ENCODE peak calls at places on chromosomes 3 and 15, in six cellular contexts. One of them, this sample, is unnamed.

GRCh38 chr15:26001201-26001600 is 138.1 kb upstream of the ATP10A start:
- DNase-seq in body of pancreas: no peak
- DNase-seq in fibroblast of mammary gland: no peak
- DNase-seq in COR-L47: no peak
- DNase-seq in fibroblast of pulmonary artery: no peak
- DNase-seq in substantia nigra: no peak
- DNase-seq in this sample: no peak

GRCh38 chr3:127792664-127793292 is 29.5 kb downstream of the MGLL start:
- DNase-seq in COR-L47: no peak
- DNase-seq in substantia nigra: no peak
- DNase-seq in body of pancreas: no peak
- DNase-seq in fibroblast of pulmonary artery: peak
- DNase-seq in fibroblast of mammary gland: peak
- DNase-seq in this sample: no peak

GRCh38 chr15:82663186-82663600 is 16.0 kb upstream of the CPEB1 start:
- DNase-seq in substantia nigra: no peak
- DNase-seq in body of pancreas: peak
- DNase-seq in COR-L47: no peak
- DNase-seq in fibroblast of mammary gland: peak
- DNase-seq in fibroblast of pulmonary artery: peak
- DNase-seq in this sample: peak

GRCh38 chr15:30924353-30924752 is 20.6 kb downstream of the FAN1 start:
- DNase-seq in substantia nigra: no peak
- DNase-seq in fibroblast of pulmonary artery: peak
- DNase-seq in body of pancreas: no peak
- DNase-seq in COR-L47: no peak
- DNase-seq in fibroblast of mammary gland: peak
- DNase-seq in this sample: no peak

GRCh38 chr3:136632625-136633081 is 119.5 kb downstream of the STAG1 start:
- DNase-seq in fibroblast of mammary gland: peak
- DNase-seq in fibroblast of pulmonary artery: peak
- DNase-seq in body of pancreas: no peak
- DNase-seq in substantia nigra: no peak
- DNase-seq in COR-L47: no peak
- DNase-seq in this sample: no peak

GRCh38 chr3:20080956-20081554 is 40.8 kb downstream of the KAT2B start:
- DNase-seq in COR-L47: peak
- DNase-seq in fibroblast of mammary gland: peak
- DNase-seq in body of pancreas: peak
- DNase-seq in fibroblast of pulmonary artery: peak
- DNase-seq in substantia nigra: peak
- DNase-seq in this sample: peak

GRCh38 chr3:39592306-39592705 is 124.8 kb downstream of the MOBP start:
- DNase-seq in fibroblast of mammary gland: no peak
- DNase-seq in fibroblast of pulmonary artery: no peak
- DNase-seq in COR-L47: no peak
- DNase-seq in body of pancreas: no peak
- DNase-seq in substantia nigra: no peak
- DNase-seq in this sample: no peak

GRCh38 chr3:59131016-59131771 is 81.4 kb upstream of the CFAP20DC start:
- DNase-seq in fibroblast of pulmonary artery: no peak
- DNase-seq in COR-L47: no peak
- DNase-seq in body of pancreas: no peak
- DNase-seq in substantia nigra: no peak
- DNase-seq in fibroblast of mammary gland: peak
- DNase-seq in this sample: no peak

GRCh38 chr3:158762701-158763100 is 30.4 kb upstream of the RARRES1 start:
- DNase-seq in substantia nigra: no peak
- DNase-seq in fibroblast of pulmonary artery: no peak
- DNase-seq in COR-L47: no peak
- DNase-seq in body of pancreas: no peak
- DNase-seq in fibroblast of mammary gland: peak
- DNase-seq in this sample: no peak

GRCh38 chr3:6799264-6799915 is 61.5 kb upstream of the GRM7 start:
- DNase-seq in fibroblast of pulmonary artery: peak
- DNase-seq in fibroblast of mammary gland: peak
- DNase-seq in body of pancreas: peak
- DNase-seq in substantia nigra: no peak
- DNase-seq in COR-L47: no peak
- DNase-seq in this sample: peak

GRCh38 chr15:60003243-60004018 is 680 bp upstream of the FOXB1 start:
- DNase-seq in fibroblast of mammary gland: no peak
- DNase-seq in body of pancreas: no peak
- DNase-seq in COR-L47: no peak
- DNase-seq in fibroblast of pulmonary artery: no peak
- DNase-seq in substantia nigra: no peak
- DNase-seq in this sample: no peak

GRCh38 chr15:39411102-39411989 is 169.5 kb upstream of the THBS1 start:
- DNase-seq in substantia nigra: no peak
- DNase-seq in body of pancreas: no peak
- DNase-seq in fibroblast of mammary gland: peak
- DNase-seq in COR-L47: no peak
- DNase-seq in fibroblast of pulmonary artery: no peak
- DNase-seq in this sample: no peak

GRCh38 chr3:156551746-156552145 is 3.2 kb downstream of the SSR3 start:
- DNase-seq in fibroblast of mammary gland: peak
- DNase-seq in body of pancreas: no peak
- DNase-seq in COR-L47: no peak
- DNase-seq in substantia nigra: no peak
- DNase-seq in fibroblast of pulmonary artery: peak
- DNase-seq in this sample: no peak

GRCh38 chr3:10278501-10278900 is 14.2 kb downstream of the GHRL start:
- DNase-seq in COR-L47: no peak
- DNase-seq in body of pancreas: no peak
- DNase-seq in substantia nigra: no peak
- DNase-seq in fibroblast of mammary gland: no peak
- DNase-seq in fibroblast of pulmonary artery: no peak
- DNase-seq in this sample: no peak

GRCh38 chr15:63553388-63553791 is 43.8 kb upstream of the FBXL22 start:
- DNase-seq in substantia nigra: no peak
- DNase-seq in COR-L47: no peak
- DNase-seq in fibroblast of mammary gland: peak
- DNase-seq in body of pancreas: peak
- DNase-seq in fibroblast of pulmonary artery: peak
- DNase-seq in this sample: peak

GRCh38 chr3:39000008-39000450 is 51.7 kb downstream of the SCN11A start:
- DNase-seq in fibroblast of pulmonary artery: peak
- DNase-seq in substantia nigra: no peak
- DNase-seq in COR-L47: peak
- DNase-seq in body of pancreas: no peak
- DNase-seq in fibroblast of mammary gland: peak
- DNase-seq in this sample: no peak

GRCh38 chr3:27794211-27794610 is 72.1 kb upstream of the EOMES start:
- DNase-seq in substantia nigra: no peak
- DNase-seq in fibroblast of mammary gland: no peak
- DNase-seq in COR-L47: no peak
- DNase-seq in body of pancreas: no peak
- DNase-seq in fibroblast of pulmonary artery: no peak
- DNase-seq in this sample: no peak

GRCh38 chr3:49701388-49702077 is 12.2 kb downstream of the RNF123 start:
- DNase-seq in body of pancreas: no peak
- DNase-seq in fibroblast of pulmonary artery: no peak
- DNase-seq in fibroblast of mammary gland: no peak
- DNase-seq in COR-L47: no peak
- DNase-seq in substantia nigra: no peak
- DNase-seq in this sample: no peak

GRCh38 chr15:79432345-79433311 is 492 bp downstream of the MINAR1 start:
- DNase-seq in COR-L47: peak
- DNase-seq in fibroblast of pulmonary artery: no peak
- DNase-seq in substantia nigra: no peak
- DNase-seq in body of pancreas: no peak
- DNase-seq in fibroblast of mammary gland: no peak
- DNase-seq in this sample: no peak

GRCh38 chr15:48191574-48192225 is at the start of gene CTXN2:
- DNase-seq in substantia nigra: no peak
- DNase-seq in fibroblast of pulmonary artery: no peak
- DNase-seq in body of pancreas: no peak
- DNase-seq in COR-L47: peak
- DNase-seq in fibroblast of mammary gland: no peak
- DNase-seq in this sample: no peak

GRCh38 chr3:133831966-133832801 is 26.6 kb downstream of the SRPRB start:
- DNase-seq in substantia nigra: no peak
- DNase-seq in COR-L47: no peak
- DNase-seq in fibroblast of pulmonary artery: no peak
- DNase-seq in fibroblast of mammary gland: no peak
- DNase-seq in body of pancreas: no peak
- DNase-seq in this sample: no peak

GRCh38 chr3:23999012-23999641 is 54.0 kb downstream of the NR1D2 start:
- DNase-seq in fibroblast of pulmonary artery: peak
- DNase-seq in body of pancreas: peak
- DNase-seq in COR-L47: no peak
- DNase-seq in fibroblast of mammary gland: peak
- DNase-seq in substantia nigra: peak
- DNase-seq in this sample: peak

GRCh38 chr3:150414989-150415388 is 6.9 kb downstream of the TSC22D2 start:
- DNase-seq in substantia nigra: no peak
- DNase-seq in body of pancreas: no peak
- DNase-seq in COR-L47: no peak
- DNase-seq in fibroblast of pulmonary artery: no peak
- DNase-seq in fibroblast of mammary gland: no peak
- DNase-seq in this sample: no peak

GRCh38 chr3:193010191-193010590 is 92.5 kb upstream of the MB21D2 start:
- DNase-seq in substantia nigra: no peak
- DNase-seq in fibroblast of pulmonary artery: no peak
- DNase-seq in COR-L47: peak
- DNase-seq in body of pancreas: no peak
- DNase-seq in fibroblast of mammary gland: no peak
- DNase-seq in this sample: no peak

This sample was measured in adrenal gland.